ENCODE peak calls at places on chromosomes 3 and 15, in six cellular contexts. V is left ventricle myocardium inferior; U is kidney; A is ovary; Z is activated T-cell treated with anti-CD3 and anti-CD28 coated beads, Interleukin-2, amount 50 U/mL, for 1 hour; D is effector memory CD8-positive, alpha-beta T cell. K is an unnamed sample.

GRCh38 chr3:25088284-25088683 is 339.8 kb upstream of the RARB start:
- DNase-seq in U (no peak), Z (no peak), A (no peak), V (no peak), D (no peak), K (no peak)

GRCh38 chr3:170499562-170500156 is 81.0 kb downstream of the CLDN11 start:
- DNase-seq in A (peak), U (no peak), Z (no peak), D (no peak), V (no peak), K (no peak)

GRCh38 chr3:45959201-45959600 is 15.9 kb downstream of the CXCR6 start:
- DNase-seq in A (no peak), U (no peak), D (no peak), V (no peak), Z (no peak), K (no peak)

GRCh38 chr15:96064351-96064756 is 266.1 kb upstream of the NR2F2 start:
- DNase-seq in A (no peak), V (no peak), Z (no peak), D (no peak), U (no peak), K (no peak)

GRCh38 chr3:47283193-47283537 is 421 bp downstream of the KLHL18 start:
- DNase-seq in V (no peak), A (no peak), D (peak), Z (no peak), U (no peak), K (no peak)

GRCh38 chr3:151383956-151384355 is 597 bp downstream of the P2RY12 start:
- DNase-seq in Z (no peak), V (no peak), U (no peak), A (no peak), D (no peak), K (no peak)

GRCh38 chr15:37223089-37223488 is 122.7 kb upstream of the MEIS2 start:
- DNase-seq in A (no peak), U (no peak), D (no peak), V (no peak), Z (no peak), K (no peak)

GRCh38 chr3:10697918-10698317 is 118.1 kb upstream of the SLC6A11 start:
- DNase-seq in A (no peak), D (no peak), U (no peak), Z (no peak), V (no peak), K (no peak)

GRCh38 chr3:72625616-72626337 is 222.5 kb downstream of the SHQ1 start:
- DNase-seq in D (no peak), Z (no peak), A (no peak), V (no peak), U (no peak), K (no peak)

GRCh38 chr3:121595765-121596406 is 2.7 kb downstream of the FBXO40 start:
- DNase-seq in A (no peak), Z (no peak), U (no peak), D (no peak), V (peak), K (no peak)

GRCh38 chr3:46629571-46630517 is 17.5 kb downstream of the FAM240A start:
- DNase-seq in D (peak), A (peak), V (peak), U (peak), Z (peak), K (peak)

GRCh38 chr15:89400121-89400996 is 65.7 kb upstream of the POLG start:
- DNase-seq in D (no peak), U (no peak), A (no peak), V (no peak), Z (no peak), K (no peak)

GRCh38 chr3:186298876-186299275 is 63.2 kb downstream of the DGKG start:
- DNase-seq in A (no peak), Z (no peak), U (no peak), V (no peak), D (no peak), K (no peak)

GRCh38 chr15:50828610-50829206 is 63.2 kb upstream of the SPPL2A start:
- DNase-seq in U (no peak), Z (no peak), D (no peak), A (no peak), V (no peak), K (no peak)

GRCh38 chr15:97993310-97993738 is 32.8 kb downstream of the ARRDC4 start:
- DNase-seq in U (no peak), Z (no peak), V (no peak), D (no peak), A (no peak), K (no peak)

GRCh38 chr3:178181784-178182183 is 354.5 kb upstream of the KCNMB2 start:
- DNase-seq in D (no peak), U (no peak), Z (no peak), V (no peak), A (no peak), K (no peak)

GRCh38 chr3:53260286-53260785 is 4.5 kb upstream of the TKT start:
- DNase-seq in Z (no peak), V (no peak), U (no peak), D (no peak), A (no peak), K (no peak)